ENCODE peak calls at places on chromosome 19, in five cellular contexts. One of them, this sample, is unnamed.

GRCh38 chr19:2446390-2446789 is 10.4 kb downstream of the LMNB2 start:
- DNase-seq in Kasumi-1: peak
- DNase-seq in Ammon's horn: no peak
- DNase-seq in stimulated activated CD4-positive, alpha-beta T cell treated with anti-CD3 and anti-CD28 coated beads, Interleukin-1b, Interleukin-23, amount 100 ng/mL, for 24 hours: no peak
- DNase-seq in amniotic stem cell: no peak
- DNase-seq in this sample: no peak

GRCh38 chr19:31749231-31749630 is 400.0 kb upstream of the TSHZ3 start:
- DNase-seq in Kasumi-1: no peak
- DNase-seq in Ammon's horn: no peak
- DNase-seq in stimulated activated CD4-positive, alpha-beta T cell treated with anti-CD3 and anti-CD28 coated beads, Interleukin-1b, Interleukin-23, amount 100 ng/mL, for 24 hours: no peak
- DNase-seq in amniotic stem cell: no peak
- DNase-seq in this sample: no peak

GRCh38 chr19:50258918-50259372 is 55.5 kb downstream of the MYH14 start:
- DNase-seq in Kasumi-1: no peak
- DNase-seq in Ammon's horn: no peak
- DNase-seq in stimulated activated CD4-positive, alpha-beta T cell treated with anti-CD3 and anti-CD28 coated beads, Interleukin-1b, Interleukin-23, amount 100 ng/mL, for 24 hours: no peak
- DNase-seq in amniotic stem cell: no peak
- DNase-seq in this sample: no peak

GRCh38 chr19:50977626-50978025 is 6.1 kb downstream of the KLK7 start:
- DNase-seq in Kasumi-1: no peak
- DNase-seq in Ammon's horn: no peak
- DNase-seq in stimulated activated CD4-positive, alpha-beta T cell treated with anti-CD3 and anti-CD28 coated beads, Interleukin-1b, Interleukin-23, amount 100 ng/mL, for 24 hours: no peak
- DNase-seq in amniotic stem cell: no peak
- DNase-seq in this sample: no peak

GRCh38 chr19:47340477-47341208 is 8.5 kb upstream of the DHX34 start:
- DNase-seq in Kasumi-1: no peak
- DNase-seq in Ammon's horn: no peak
- DNase-seq in stimulated activated CD4-positive, alpha-beta T cell treated with anti-CD3 and anti-CD28 coated beads, Interleukin-1b, Interleukin-23, amount 100 ng/mL, for 24 hours: no peak
- DNase-seq in amniotic stem cell: no peak
- DNase-seq in this sample: no peak

GRCh38 chr19:38006361-38007045 is 99.5 kb downstream of the SIPA1L3 start:
- DNase-seq in Kasumi-1: peak
- DNase-seq in Ammon's horn: no peak
- DNase-seq in stimulated activated CD4-positive, alpha-beta T cell treated with anti-CD3 and anti-CD28 coated beads, Interleukin-1b, Interleukin-23, amount 100 ng/mL, for 24 hours: no peak
- DNase-seq in amniotic stem cell: no peak
- DNase-seq in this sample: no peak

GRCh38 chr19:11359421-11359820 is 4.2 kb downstream of the PLPPR2 start:
- DNase-seq in Kasumi-1: no peak
- DNase-seq in Ammon's horn: no peak
- DNase-seq in stimulated activated CD4-positive, alpha-beta T cell treated with anti-CD3 and anti-CD28 coated beads, Interleukin-1b, Interleukin-23, amount 100 ng/mL, for 24 hours: no peak
- DNase-seq in amniotic stem cell: no peak
- DNase-seq in this sample: no peak

GRCh38 chr19:8494158-8494557 is 8.3 kb downstream of the PRAM1 start:
- DNase-seq in Kasumi-1: peak
- DNase-seq in Ammon's horn: no peak
- DNase-seq in stimulated activated CD4-positive, alpha-beta T cell treated with anti-CD3 and anti-CD28 coated beads, Interleukin-1b, Interleukin-23, amount 100 ng/mL, for 24 hours: no peak
- DNase-seq in amniotic stem cell: no peak
- DNase-seq in this sample: no peak

GRCh38 chr19:28710278-28710677 is 502.7 kb downstream of the UQCRFS1 start:
- DNase-seq in Kasumi-1: peak
- DNase-seq in Ammon's horn: peak
- DNase-seq in stimulated activated CD4-positive, alpha-beta T cell treated with anti-CD3 and anti-CD28 coated beads, Interleukin-1b, Interleukin-23, amount 100 ng/mL, for 24 hours: no peak
- DNase-seq in amniotic stem cell: peak
- DNase-seq in this sample: no peak

GRCh38 chr19:16736709-16737108 is 17.1 kb downstream of the NWD1 start:
- DNase-seq in Kasumi-1: no peak
- DNase-seq in Ammon's horn: no peak
- DNase-seq in stimulated activated CD4-positive, alpha-beta T cell treated with anti-CD3 and anti-CD28 coated beads, Interleukin-1b, Interleukin-23, amount 100 ng/mL, for 24 hours: no peak
- DNase-seq in amniotic stem cell: no peak
- DNase-seq in this sample: no peak